ENCODE peak calls at places on chromosomes 5 and 9, in six cellular contexts. N, B, I, Y, A and K are unnamed samples.

GRCh38 chr5:32708949-32709348 is 2.2 kb upstream of the NPR3 start:
- DNase-seq in B (no peak), N (peak), I (no peak), Y (no peak), A (no peak), K (no peak)

GRCh38 chr9:92299116-92299515 is 5.6 kb upstream of the IARS1 start:
- DNase-seq in Y (no peak), B (peak), A (no peak), N (no peak), I (no peak), K (no peak)

GRCh38 chr9:137945581-137945980 is 68.0 kb downstream of the CACNA1B start:
- DNase-seq in N (no peak), I (no peak), Y (peak), A (no peak), B (no peak), K (no peak)

GRCh38 chr5:56270568-56271392 is 37.6 kb upstream of the ANKRD55 start:
- DNase-seq in N (peak), B (peak), I (peak), Y (peak), A (peak), K (peak)

GRCh38 chr5:157476699-157477408 is 16.8 kb downstream of the NIPAL4 start:
- DNase-seq in N (peak), Y (peak), I (no peak), B (peak), A (no peak), K (peak)

GRCh38 chr5:167643616-167644015 is 647.8 kb upstream of the WWC1 start:
- DNase-seq in Y (no peak), I (no peak), B (no peak), N (no peak), A (no peak), K (no peak)

GRCh38 chr9:113620377-113621161 is 157.0 kb downstream of the RGS3 start:
- DNase-seq in Y (no peak), B (no peak), I (peak), N (peak), A (no peak), K (peak)

GRCh38 chr9:23677446-23677845 is 148.6 kb downstream of the ELAVL2 start:
- DNase-seq in I (no peak), B (no peak), A (no peak), Y (no peak), N (no peak), K (no peak)